ENCODE peak calls at places on chromosomes 7 and 10, in nine cellular contexts. B is hepatocyte, G is tibial artery, Y is A549, F is upper lobe of right lung, H is colonic mucosa, D is endodermal cell, I is psoas muscle, M is prostate gland. P is an unnamed sample. For H3K4me1, the result is how much of the 10 kb centered on the place peaks cover.

GRCh38 chr7:148772297-148773089 is 73.8 kb downstream of the CUL1 start:
- DNase-seq in B (peak), G (no peak), Y (peak), F (no peak), H (no peak), D (no peak), I (no peak), M (no peak), P (peak)

GRCh38 chr10:78765726-78766335 is 302.9 kb upstream of the ZMIZ1 start:
- DNase-seq in B (no peak), G (no peak), Y (no peak), F (peak), H (no peak), D (peak), I (no peak), M (no peak), P (no peak)

GRCh38 chr10:61136151-61136550 is 192.2 kb upstream of the RHOBTB1 start:
- DNase-seq in B (no peak), G (no peak), Y (no peak), F (no peak), H (no peak), D (peak), I (no peak), M (no peak), P (peak)

GRCh38 chr10:103695584-103696005 is 159.8 kb downstream of the SH3PXD2A start:
- DNase-seq in B (no peak), G (peak), Y (no peak), F (no peak), H (peak), D (no peak), I (no peak), M (no peak), P (peak)

GRCh38 chr10:43230909-43231522 is 35.8 kb downstream of the RASGEF1A start:
- DNase-seq in B (no peak), G (peak), Y (no peak), F (peak), H (no peak), D (peak), I (no peak), M (no peak), P (no peak)

GRCh38 chr7:44213872-44214595 is 13.3 kb downstream of the YKT6 start:
- DNase-seq in B (peak), G (no peak), Y (peak), F (peak), H (no peak), D (peak), I (no peak), M (no peak), P (peak)

GRCh38 chr10:114499630-114500190 is 95.4 kb upstream of the AFAP1L2 start:
- DNase-seq in B (peak), G (no peak), Y (no peak), F (no peak), H (peak), D (no peak), I (no peak), M (peak), P (no peak)

GRCh38 chr10:76149182-76149581 is 717.8 kb downstream of the LRMDA start:
- DNase-seq in B (no peak), G (no peak), Y (no peak), F (no peak), H (no peak), D (no peak), I (no peak), M (no peak), P (no peak)

GRCh38 chr7:99102809-99103690 is 40.9 kb downstream of the SMURF1 start:
- DNase-seq in B (no peak), G (no peak), Y (peak), F (no peak), H (no peak), D (no peak), I (no peak), M (no peak), P (peak)

GRCh38 chr10:60123172-60123571 is 216.8 kb upstream of the CCDC6 start:
- DNase-seq in B (no peak), G (no peak), Y (no peak), F (no peak), H (no peak), D (no peak), I (no peak), M (no peak), P (no peak)

GRCh38 chr7:18421297-18422004 is 74.1 kb upstream of the HDAC9 start:
- DNase-seq in B (no peak), G (no peak), Y (no peak), F (no peak), H (no peak), D (no peak), I (no peak), M (no peak), P (peak)

GRCh38 chr7:132145466-132145865 is 430.8 kb downstream of the PLXNA4 start:
- DNase-seq in B (peak), G (peak), Y (peak), F (no peak), H (peak), D (no peak), I (peak), M (no peak), P (peak)

GRCh38 chr7:46478046-46478445 is 557.0 kb upstream of the IGFBP3 start:
- DNase-seq in B (no peak), G (no peak), Y (no peak), F (no peak), H (no peak), D (no peak), I (no peak), M (no peak), P (no peak)

GRCh38 chr7:136336932-136337331 is 359.8 kb upstream of the MTPN start:
- DNase-seq in B (no peak), G (no peak), Y (no peak), F (no peak), H (no peak), D (no peak), I (no peak), M (no peak), P (peak)

GRCh38 chr10:51367120-51367519 is 292.8 kb downstream of the PRKG1 start:
- DNase-seq in B (no peak), G (no peak), Y (no peak), F (no peak), H (no peak), D (no peak), I (no peak), M (no peak), P (no peak)

GRCh38 chr10:51366044-51366443 is 291.8 kb downstream of the PRKG1 start:
- DNase-seq in B (no peak), G (no peak), Y (no peak), F (no peak), H (no peak), D (no peak), I (no peak), M (no peak), P (no peak)

GRCh38 chr10:51369903-51370302 is 295.6 kb downstream of the PRKG1 start:
- DNase-seq in B (no peak), G (no peak), Y (no peak), F (no peak), H (no peak), D (no peak), I (no peak), M (no peak), P (no peak)

GRCh38 chr10:51371725-51372124 is 297.4 kb downstream of the PRKG1 start:
- DNase-seq in B (no peak), G (no peak), Y (no peak), F (no peak), H (no peak), D (no peak), I (no peak), M (no peak), P (no peak)

GRCh38 chr10:51368943-51369342 is 294.7 kb downstream of the PRKG1 start:
- DNase-seq in B (no peak), G (no peak), Y (no peak), F (no peak), H (no peak), D (peak), I (no peak), M (no peak), P (peak)
- TF ChIP-seq CTCF in B (no peak), G (no peak), Y (no peak), F (no peak), H (no peak), D (peak), I (no peak), M (no peak), P (peak)

GRCh38 chr10:84997870-84998269 is 669.5 kb downstream of the CCSER2 start:
- DNase-seq in B (no peak), G (no peak), Y (no peak), F (no peak), H (no peak), D (no peak), I (no peak), M (no peak), P (no peak)
- H3K4me3 ChIP-seq in B (no peak), G (no peak), Y (no peak), F (no peak), H (no peak), D (no peak), I (no peak), M (no peak), P (no peak)

DNA sequence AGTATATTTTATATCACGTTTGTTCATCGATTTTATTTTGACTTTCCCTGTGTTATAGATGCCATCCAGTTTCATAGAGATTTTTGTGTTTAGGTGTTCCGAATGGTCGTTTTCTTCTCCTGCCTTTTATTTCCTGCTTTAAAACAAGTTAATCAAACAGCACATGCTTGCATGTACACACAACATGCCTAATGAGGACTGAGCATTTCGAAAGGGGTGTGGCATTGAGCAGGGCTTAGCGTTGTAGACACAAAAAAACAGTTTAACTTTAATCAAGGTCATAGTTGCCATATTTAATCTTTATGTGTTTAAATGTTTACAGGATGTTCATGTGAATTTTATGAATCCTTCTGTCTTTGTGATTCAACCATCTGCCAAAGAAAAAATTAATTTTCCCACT is 430.5 kb upstream of the GALNT17 start:
- DNase-seq in B (no peak), G (no peak), Y (no peak), F (no peak), H (no peak), D (no peak), I (no peak), M (no peak), P (no peak)
- H3K4me1 ChIP-seq in B (under half), G (under half), Y (under half), F (under half), H (under half), D (under half), I (under half), M (under half), P (under half)

GRCh38 chr10:126904807-126905686 is at the start of gene DOCK1:
- DNase-seq in B (peak), G (peak), Y (peak), F (peak), H (peak), D (peak), I (peak), M (peak), P (peak)

GRCh38 chr10:126898460-126898859 is 6.8 kb upstream of the DOCK1 start:
- DNase-seq in B (no peak), G (no peak), Y (no peak), F (no peak), H (no peak), D (no peak), I (no peak), M (no peak), P (no peak)

GRCh38 chr10:126903646-126904360 is 1.4 kb upstream of the DOCK1 start:
- DNase-seq in B (no peak), G (no peak), Y (no peak), F (no peak), H (no peak), D (no peak), I (no peak), M (no peak), P (no peak)

GRCh38 chr10:126904493-126904806 is 778 bp upstream of the DOCK1 start:
- DNase-seq in B (no peak), G (no peak), Y (no peak), F (no peak), H (no peak), D (no peak), I (no peak), M (no peak), P (no peak)

DNA sequence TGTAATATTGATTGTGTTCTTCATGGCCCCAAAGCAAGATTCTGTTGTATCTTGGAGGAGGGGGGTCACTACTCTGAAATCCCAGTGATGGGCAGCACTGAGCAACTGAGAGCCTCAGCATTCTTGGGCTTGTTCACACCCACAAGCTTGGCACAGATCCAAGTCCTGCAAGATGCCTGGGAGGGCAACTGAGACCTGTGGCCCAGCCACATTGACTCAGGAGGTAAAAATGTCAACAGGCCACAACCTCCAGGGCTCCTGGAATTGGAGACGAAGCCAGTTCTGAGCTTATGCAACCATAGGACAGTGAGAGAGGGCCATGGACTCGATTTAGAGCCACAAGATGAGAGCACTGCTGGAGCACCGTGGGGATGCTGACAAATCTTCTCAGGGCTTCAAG is 3.1 kb upstream of the DOCK1 start:
- DNase-seq in B (peak), G (no peak), Y (peak), F (no peak), H (no peak), D (no peak), I (no peak), M (no peak), P (peak)
- TF ChIP-seq CTCF in B (no peak), G (no peak), Y (no peak), F (no peak), H (no peak), D (peak), I (no peak), M (no peak), P (peak)

GRCh38 chr10:94439275-94439861 is 37.0 kb downstream of the TBC1D12 start:
- DNase-seq in B (no peak), G (no peak), Y (no peak), F (no peak), H (peak), D (peak), I (no peak), M (no peak), P (peak)
- H3K4me3 ChIP-seq in B (no peak), G (no peak), Y (no peak), F (no peak), H (no peak), D (no peak), I (no peak), M (no peak), P (no peak)

GRCh38 chr10:12154516-12154915 is 25.0 kb downstream of the SEC61A2 start:
- DNase-seq in B (no peak), G (no peak), Y (no peak), F (no peak), H (no peak), D (no peak), I (no peak), M (no peak), P (no peak)
- H3K4me1 ChIP-seq in B (under half), G (under half), Y (under half), F (under half), H (under half), D (under half), I (under half), M (under half), P (under half)

GRCh38 chr7:100902638-100903037 is 7.0 kb upstream of the ACHE start:
- DNase-seq in B (no peak), G (no peak), Y (no peak), F (no peak), H (no peak), D (no peak), I (no peak), M (no peak), P (no peak)
- TF ChIP-seq CTCF in B (no peak), G (no peak), Y (no peak), F (no peak), H (no peak), D (no peak), I (no peak), M (no peak), P (no peak)

GRCh38 chr7:129784783-129785456 is 167.8 kb downstream of the UBE2H start:
- DNase-seq in B (no peak), G (no peak), Y (no peak), F (no peak), H (no peak), D (peak), I (no peak), M (no peak), P (no peak)
- H3K4me3 ChIP-seq in B (no peak), G (no peak), Y (no peak), F (no peak), H (no peak), D (peak), I (peak), M (no peak), P (no peak)

P was measured in A673.